ENCODE peak calls at places on chromosomes 5 and 9, in nine cellular contexts. L is RCC 7860; J is epithelial cell of prostate; I is cardiac fibroblast; N is HTR-8/SVneo; Q is CD8-positive, alpha-beta T cell; D is BJ; B is hepatic stellate cell; U is dorsolateral prefrontal cortex. H is an unnamed sample.

GRCh38 chr5:157562111-157562581 is 13.4 kb downstream of the ADAM19 start:
- DNase-seq in U (no peak), I (peak), J (no peak), Q (no peak), D (peak), N (no peak), B (no peak), L (no peak), H (peak)

GRCh38 chr5:110116539-110116938 is 426.8 kb downstream of the MAN2A1 start:
- DNase-seq in B (no peak), D (no peak), N (no peak), U (no peak), I (no peak), L (no peak), Q (no peak), J (no peak), H (no peak)

GRCh38 chr5:42001673-42002072 is 76.6 kb downstream of the FBXO4 start:
- DNase-seq in N (no peak), D (no peak), L (no peak), B (no peak), Q (no peak), U (no peak), I (no peak), J (no peak), H (no peak)

GRCh38 chr9:752201-752600 is 89.3 kb upstream of the DMRT1 start:
- DNase-seq in L (peak), J (peak), D (peak), N (peak), U (no peak), Q (no peak), B (peak), I (peak), H (peak)

GRCh38 chr9:15264918-15265317 is 42.1 kb downstream of the TTC39B start:
- DNase-seq in U (no peak), J (no peak), I (no peak), N (no peak), B (no peak), Q (no peak), L (no peak), D (no peak), H (no peak)

GRCh38 chr9:30476826-30477225 is 1907.6 kb upstream of the ACO1 start:
- DNase-seq in B (no peak), Q (no peak), J (no peak), D (no peak), N (no peak), L (no peak), U (no peak), I (no peak), H (no peak)

GRCh38 chr5:135759149-135759784 is 75.2 kb upstream of the SLC25A48 start:
- DNase-seq in L (no peak), D (no peak), N (no peak), U (no peak), B (no peak), Q (no peak), I (no peak), J (no peak), H (no peak)

GRCh38 chr9:107982735-107983134 is 493.2 kb upstream of the KLF4 start:
- DNase-seq in B (no peak), N (no peak), I (no peak), D (no peak), L (no peak), U (no peak), Q (no peak), J (no peak), H (no peak)

GRCh38 chr9:119365291-119366027 is 3.8 kb downstream of the BRINP1 start:
- DNase-seq in B (peak), N (no peak), Q (no peak), L (peak), J (no peak), U (peak), I (peak), D (no peak), H (no peak)

GRCh38 chr9:124011460-124012301 is at the start of gene LHX2:
- DNase-seq in U (peak), B (peak), Q (no peak), J (no peak), I (peak), L (no peak), D (peak), N (peak), H (peak)

GRCh38 chr9:29514336-29514735 is 1941.1 kb upstream of the C9orf72 start:
- DNase-seq in D (no peak), L (no peak), B (no peak), I (no peak), Q (no peak), J (no peak), N (no peak), U (peak), H (no peak)

GRCh38 chr9:106143781-106144180 is 449.4 kb downstream of the TMEM38B start:
- DNase-seq in Q (no peak), N (no peak), D (no peak), L (no peak), U (no peak), J (no peak), B (no peak), I (no peak), H (no peak)

GRCh38 chr5:126521130-126521529 is 73.9 kb downstream of the ALDH7A1 start:
- DNase-seq in J (no peak), Q (no peak), U (no peak), I (no peak), D (no peak), N (no peak), L (no peak), B (no peak), H (no peak)

GRCh38 chr9:105425817-105426433 is 21.9 kb upstream of the FSD1L start:
- DNase-seq in Q (no peak), N (peak), J (no peak), B (peak), U (no peak), L (peak), I (peak), D (no peak), H (no peak)

GRCh38 chr5:170028124-170028523 is 47.8 kb upstream of the INSYN2B start:
- DNase-seq in L (no peak), N (no peak), I (no peak), Q (no peak), B (no peak), D (no peak), U (no peak), J (no peak), H (no peak)

H was measured in skeletal muscle cell.